ENCODE peak calls at places on chromosomes 13 and 19, in ten cellular contexts. A, G, U, E, K, S, V, L, F and O are unnamed samples.
A peak's percentile ranks its signal among the peaks of the same experiment; 100 is the strongest.

GRCh38 chr19:32702010-32702409 is 10.4 kb downstream of the NUDT19 start:
- DNase-seq in A (peak; percentile 66), G (no peak), U (no peak), E (no peak), K (no peak), S (no peak), V (no peak), L (peak; percentile 11), F (no peak), O (no peak)

GRCh38 chr19:51600940-51601575 is 29.1 kb downstream of the SIGLEC5 start:
- DNase-seq in A (no peak), G (no peak), U (peak; percentile 35), E (no peak), K (no peak), S (no peak), V (peak; percentile 92), L (no peak), F (no peak), O (no peak)

GRCh38 chr13:113548778-113549621 is 35.6 kb upstream of the TFDP1 start:
- DNase-seq in A (no peak), G (no peak), U (peak; percentile 5), E (peak; percentile 43), K (no peak), S (no peak), V (peak; percentile 49), L (no peak), F (no peak), O (no peak)

GRCh38 chr13:22468055-22468454 is 712.7 kb upstream of the SGCG start:
- DNase-seq in A (no peak), G (no peak), U (no peak), E (no peak), K (no peak), S (no peak), V (no peak), L (no peak), F (no peak), O (no peak)

GRCh38 chr13:27794921-27795717 is 2.8 kb downstream of the GSX1 start:
- DNase-seq in A (no peak), G (no peak), U (no peak), E (peak; percentile 68), K (no peak), S (no peak), V (no peak), L (no peak), F (no peak), O (no peak)

GRCh38 chr19:51124729-51125128 is at the start of gene SIGLEC9:
- DNase-seq in A (no peak), G (no peak), U (peak; percentile 35), E (no peak), K (no peak), S (no peak), V (peak; percentile 87), L (peak; percentile 82), F (no peak), O (no peak)

GRCh38 chr13:46675016-46675415 is 121.9 kb downstream of the ESD start:
- DNase-seq in A (no peak), G (no peak), U (no peak), E (no peak), K (no peak), S (no peak), V (no peak), L (no peak), F (no peak), O (no peak)

GRCh38 chr19:38204096-38204495 is 19.9 kb downstream of the DPF1 start:
- DNase-seq in A (no peak), G (no peak), U (no peak), E (no peak), K (no peak), S (no peak), V (no peak), L (no peak), F (no peak), O (no peak)

GRCh38 chr13:68749801-68750200 is 1357.8 kb upstream of the ATXN8OS start:
- DNase-seq in A (no peak), G (no peak), U (no peak), E (no peak), K (no peak), S (no peak), V (no peak), L (no peak), F (no peak), O (no peak)

GRCh38 chr13:66506979-66507378 is 723.2 kb downstream of the PCDH9 start:
- DNase-seq in A (no peak), G (no peak), U (no peak), E (no peak), K (no peak), S (no peak), V (no peak), L (no peak), F (no peak), O (no peak)

GRCh38 chr13:25528266-25528665 is 156.5 kb downstream of the ATP8A2 start:
- DNase-seq in A (no peak), G (no peak), U (no peak), E (no peak), K (no peak), S (no peak), V (no peak), L (no peak), F (no peak), O (no peak)

GRCh38 chr13:28568286-28568685 is 73.4 kb upstream of the FLT1 start:
- DNase-seq in A (peak; percentile 54), G (peak; percentile 44), U (peak; percentile 36), E (no peak), K (no peak), S (no peak), V (no peak), L (no peak), F (no peak), O (no peak)

GRCh38 chr13:20221772-20222171 is 10.3 kb downstream of the GJB6 start:
- DNase-seq in A (no peak), G (no peak), U (no peak), E (no peak), K (no peak), S (no peak), V (no peak), L (no peak), F (no peak), O (no peak)

GRCh38 chr13:109644069-109644750 is 142.2 kb downstream of the IRS2 start:
- DNase-seq in A (no peak), G (no peak), U (no peak), E (no peak), K (no peak), S (no peak), V (no peak), L (no peak), F (no peak), O (peak; percentile 12)
- TF ChIP-seq POLR2AphosphoS5 in A (no peak), G (no peak), U (no peak), E (no peak), K (no peak), S (no peak), V (no peak), L (no peak), F (no peak), O (peak; percentile 86)

DNA sequence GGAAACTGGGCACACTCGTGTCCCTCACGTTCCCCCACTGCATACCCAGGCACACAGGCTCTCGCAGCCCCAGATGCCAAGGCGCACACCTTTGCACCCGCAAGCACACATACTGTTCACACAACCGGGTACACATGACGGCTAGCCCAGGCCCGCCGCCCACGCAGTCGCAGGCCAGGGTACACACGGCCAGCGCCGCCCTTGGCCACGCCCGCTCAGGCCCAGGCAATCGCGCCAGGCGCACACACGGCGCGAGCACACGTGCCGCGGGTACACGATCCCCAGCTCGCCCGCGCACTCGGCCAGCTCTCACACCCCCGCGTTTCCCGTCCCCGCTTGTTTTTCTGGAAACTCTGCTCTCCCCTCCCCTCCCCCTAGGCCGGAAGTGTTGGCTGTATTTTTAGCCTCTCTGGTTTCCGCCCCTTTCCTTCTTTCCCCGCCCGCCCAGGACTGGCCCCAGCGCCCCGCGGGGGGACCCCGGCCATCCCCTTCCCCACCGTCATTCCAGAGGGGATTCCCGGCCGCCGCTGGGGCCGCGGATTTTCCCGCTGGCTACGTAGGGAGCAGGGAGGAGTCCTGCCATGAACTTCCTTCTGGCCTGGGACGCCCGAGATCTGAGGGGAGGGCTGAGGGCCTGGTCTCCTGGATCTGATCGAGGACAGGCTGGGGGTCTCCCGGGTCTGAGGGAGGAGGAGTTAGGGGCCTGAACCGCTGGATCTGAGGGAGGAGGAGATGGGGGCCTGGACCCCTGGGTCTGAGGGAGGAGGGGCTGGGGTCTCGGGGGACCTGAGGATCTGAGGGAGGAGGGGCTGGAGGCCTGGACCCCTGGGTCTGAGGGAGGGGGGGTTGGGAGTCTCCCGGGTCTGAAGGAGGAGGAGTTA is 4.0 kb upstream of the ZFP36 start:
- DNase-seq in A (peak; percentile 92), G (peak; percentile 95), U (peak; percentile 93), E (peak; percentile 92), K (peak; percentile 65), S (peak; percentile 64), V (peak; percentile 98), L (peak; percentile 98), F (peak; percentile 78), O (peak; percentile 93)
- TF ChIP-seq POLR2A in A (no peak), G (no peak), U (peak; percentile 70), E (peak; percentile 76), K (peak; percentile 66), S (peak; percentile 64), V (peak; percentile 28), L (peak; percentile 49), F (peak; percentile 75), O (peak; percentile 54)

GRCh38 chr19:2569596-2570465 is 93.9 kb downstream of the GADD45B start:
- DNase-seq in A (no peak), G (no peak), U (no peak), E (no peak), K (no peak), S (no peak), V (peak; percentile 30), L (peak; percentile 64), F (no peak), O (no peak)

GRCh38 chr19:2567996-2568395 is 92.1 kb downstream of the GADD45B start:
- DNase-seq in A (no peak), G (no peak), U (no peak), E (no peak), K (no peak), S (no peak), V (no peak), L (no peak), F (no peak), O (no peak)

GRCh38 chr19:2561895-2562294 is 86.0 kb downstream of the GADD45B start:
- DNase-seq in A (no peak), G (no peak), U (no peak), E (no peak), K (peak; percentile 66), S (no peak), V (peak; percentile 88), L (no peak), F (peak; percentile 92), O (no peak)

DNA sequence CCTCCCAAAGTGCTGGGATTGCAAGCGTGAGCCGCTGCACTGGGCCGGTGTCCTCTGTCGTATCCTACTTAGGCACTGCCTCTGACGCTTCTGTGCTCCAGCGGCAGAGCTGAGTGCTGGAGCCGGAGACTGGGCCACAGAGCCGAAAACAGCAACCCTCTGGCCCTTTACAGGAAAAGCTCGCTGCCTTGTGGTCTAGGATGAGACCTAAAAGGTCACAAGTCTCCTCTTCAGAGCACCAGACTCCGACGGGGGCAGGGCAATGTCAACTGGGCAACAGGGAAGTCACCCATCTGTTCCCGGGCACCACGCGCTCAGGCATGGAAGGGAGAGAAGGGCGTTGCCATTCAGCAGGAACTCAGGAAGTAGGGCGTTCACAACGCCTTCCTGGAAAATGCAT is 91.7 kb downstream of the GADD45B start:
- DNase-seq in A (no peak), G (no peak), U (peak; percentile 65), E (no peak), K (no peak), S (no peak), V (peak; percentile 85), L (peak; percentile 86), F (no peak), O (no peak)
- TF ChIP-seq POLR2AphosphoS5 in A (peak; percentile 72), G (no peak), U (peak; percentile 14), E (no peak), K (no peak), S (no peak), V (peak; percentile 76), L (no peak), F (no peak), O (no peak)

GRCh38 chr19:58395220-58395978 is at the start of gene RNF225:
- DNase-seq in A (no peak), G (peak; percentile 60), U (peak; percentile 50), E (peak; percentile 83), K (no peak), S (no peak), V (no peak), L (peak; percentile 76), F (no peak), O (peak; percentile 89)
- TF ChIP-seq POLR2A in A (no peak), G (no peak), U (peak; percentile 24), E (peak; percentile 24), K (peak; percentile 77), S (no peak), V (no peak), L (no peak), F (peak; percentile 48), O (peak; percentile 87)